ENCODE peak calls at places on chromosomes 5 and 9, in five cellular contexts. One of them, this sample, is unnamed.

GRCh38 chr9:112823257-112823656 is 67.4 kb downstream of the SLC46A2 start:
- DNase-seq in Peyer's patch: no peak
- DNase-seq in pancreas: no peak
- DNase-seq in GM23248: no peak
- DNase-seq in lower lobe of right lung: no peak
- DNase-seq in this sample: no peak

GRCh38 chr5:129670944-129671343 is 77.0 kb upstream of the MINAR2 start:
- DNase-seq in pancreas: no peak
- DNase-seq in GM23248: peak; percentile 14
- DNase-seq in Peyer's patch: no peak
- DNase-seq in lower lobe of right lung: no peak
- DNase-seq in this sample: no peak

GRCh38 chr5:42813533-42813932 is 1.8 kb upstream of the SELENOP start:
- DNase-seq in Peyer's patch: no peak
- DNase-seq in lower lobe of right lung: no peak
- DNase-seq in GM23248: no peak
- DNase-seq in pancreas: no peak
- DNase-seq in this sample: no peak

GRCh38 chr5:96509721-96510383 is 76.8 kb upstream of the PCSK1 start:
- DNase-seq in pancreas: no peak
- DNase-seq in GM23248: peak; percentile 94
- DNase-seq in Peyer's patch: no peak
- DNase-seq in lower lobe of right lung: no peak
- DNase-seq in this sample: no peak

GRCh38 chr5:179749857-179750508 is 17.4 kb downstream of the MAML1 start:
- DNase-seq in Peyer's patch: peak; percentile 37
- DNase-seq in pancreas: peak; percentile 26
- DNase-seq in lower lobe of right lung: peak; percentile 17
- DNase-seq in GM23248: no peak
- DNase-seq in this sample: peak; percentile 25

GRCh38 chr5:176608142-176608705 is 1.7 kb downstream of the GPRIN1 start:
- DNase-seq in GM23248: no peak
- DNase-seq in lower lobe of right lung: no peak
- DNase-seq in Peyer's patch: no peak
- DNase-seq in pancreas: no peak
- DNase-seq in this sample: no peak

GRCh38 chr9:16202913-16203734 is 650.3 kb downstream of the CCDC171 start:
- DNase-seq in Peyer's patch: no peak
- DNase-seq in lower lobe of right lung: no peak
- DNase-seq in GM23248: peak; percentile 88
- DNase-seq in pancreas: no peak
- DNase-seq in this sample: no peak

GRCh38 chr5:92800360-92800759 is 780.7 kb downstream of the NR2F1-AS1 start:
- DNase-seq in Peyer's patch: no peak
- DNase-seq in lower lobe of right lung: no peak
- DNase-seq in GM23248: no peak
- DNase-seq in pancreas: no peak
- DNase-seq in this sample: no peak

GRCh38 chr9:20315672-20316071 is 306.6 kb downstream of the MLLT3 start:
- DNase-seq in Peyer's patch: no peak
- DNase-seq in GM23248: peak; percentile 87
- DNase-seq in lower lobe of right lung: no peak
- DNase-seq in pancreas: no peak
- DNase-seq in this sample: no peak

GRCh38 chr5:110751902-110752762 is 13.3 kb downstream of the SLC25A46 start:
- DNase-seq in lower lobe of right lung: no peak
- DNase-seq in pancreas: no peak
- DNase-seq in GM23248: no peak
- DNase-seq in Peyer's patch: no peak
- DNase-seq in this sample: no peak

GRCh38 chr5:9594913-9595312 is 35.2 kb downstream of the TAS2R1 start:
- DNase-seq in Peyer's patch: no peak
- DNase-seq in pancreas: no peak
- DNase-seq in lower lobe of right lung: no peak
- DNase-seq in GM23248: no peak
- DNase-seq in this sample: no peak

GRCh38 chr5:1477341-1477740 is 32.1 kb upstream of the SLC6A3 start:
- DNase-seq in lower lobe of right lung: peak; percentile 85
- DNase-seq in pancreas: peak; percentile 50
- DNase-seq in Peyer's patch: peak; percentile 43
- DNase-seq in GM23248: no peak
- DNase-seq in this sample: peak; percentile 74

GRCh38 chr5:174837919-174838902 is 113.8 kb downstream of the MSX2 start:
- DNase-seq in lower lobe of right lung: no peak
- DNase-seq in GM23248: peak; percentile 94
- DNase-seq in pancreas: no peak
- DNase-seq in Peyer's patch: no peak
- DNase-seq in this sample: no peak

GRCh38 chr9:5688109-5688508 is 59.2 kb downstream of the RIC1 start:
- DNase-seq in Peyer's patch: no peak
- DNase-seq in pancreas: no peak
- DNase-seq in lower lobe of right lung: no peak
- DNase-seq in GM23248: no peak
- DNase-seq in this sample: no peak

DNA sequence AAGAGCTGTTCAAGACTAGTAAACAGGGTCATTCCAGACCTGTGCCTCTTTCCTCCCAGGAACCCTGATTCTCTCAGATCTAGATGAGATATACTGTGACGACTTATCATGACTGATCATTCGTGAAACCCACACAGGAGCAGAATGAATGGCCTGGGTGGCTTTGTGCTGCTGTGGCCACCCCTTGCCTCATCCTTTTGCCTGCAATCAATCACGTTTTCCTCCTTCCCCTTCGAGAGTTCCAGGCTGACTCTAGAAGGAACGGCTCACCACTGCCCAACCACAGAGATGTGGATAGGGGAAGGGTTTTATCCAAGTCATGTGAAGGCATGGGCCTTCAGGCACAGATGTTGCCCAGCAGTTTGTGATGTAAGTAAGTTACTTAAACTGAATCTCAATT is 5.8 kb downstream of the ANXA6 start:
- DNase-seq in Peyer's patch: no peak
- DNase-seq in pancreas: no peak
- DNase-seq in lower lobe of right lung: peak; percentile 71
- DNase-seq in GM23248: peak; percentile 61
- DNase-seq in this sample: no peak
- H3K4me1 ChIP-seq in Peyer's patch: peaks cover 31% of the 10 kb centered on the region
- H3K4me1 ChIP-seq in pancreas: no peaks in the 10 kb centered on the region
- H3K4me1 ChIP-seq in lower lobe of right lung: peaks cover 79% of the 10 kb centered on the region
- H3K4me1 ChIP-seq in GM23248: peaks cover 46% of the 10 kb centered on the region
- H3K4me1 ChIP-seq in this sample: peaks cover 69% of the 10 kb centered on the region

DNA sequence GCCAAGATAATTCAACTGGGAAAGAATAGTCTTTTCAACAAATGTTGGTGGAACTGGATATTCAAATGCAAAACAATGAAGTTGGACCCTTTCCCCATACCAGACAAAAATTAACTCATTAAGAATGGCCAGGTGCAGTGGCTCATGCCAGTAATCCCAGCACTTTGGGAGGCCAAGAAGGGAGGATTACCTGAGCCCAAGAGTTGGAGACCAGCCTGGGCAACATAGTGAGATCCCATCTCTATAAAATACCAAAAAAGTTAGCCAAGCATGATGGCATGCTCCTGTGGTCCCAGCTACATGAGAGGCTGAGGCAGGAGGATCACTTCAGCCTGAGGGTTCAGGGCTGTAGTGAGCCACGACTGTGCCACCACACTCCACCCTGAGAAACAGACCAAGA is 24.2 kb downstream of the SERINC5 start:
- DNase-seq in lower lobe of right lung: no peak
- DNase-seq in Peyer's patch: no peak
- DNase-seq in pancreas: no peak
- DNase-seq in GM23248: no peak
- DNase-seq in this sample: no peak
- H3K4me1 ChIP-seq in lower lobe of right lung: peaks cover 6% of the 10 kb centered on the region
- H3K4me1 ChIP-seq in Peyer's patch: no peaks in the 10 kb centered on the region
- H3K4me1 ChIP-seq in pancreas: peaks cover 14% of the 10 kb centered on the region
- H3K4me1 ChIP-seq in GM23248: peaks cover 9% of the 10 kb centered on the region
- H3K4me1 ChIP-seq in this sample: peaks cover 14% of the 10 kb centered on the region

GRCh38 chr5:35853652-35854051 is 3.0 kb upstream of the IL7R start:
- DNase-seq in Peyer's patch: no peak
- DNase-seq in lower lobe of right lung: peak; percentile 72
- DNase-seq in pancreas: no peak
- DNase-seq in GM23248: no peak
- DNase-seq in this sample: no peak
- H3K4me1 ChIP-seq in Peyer's patch: no peaks in the 10 kb centered on the region
- H3K4me1 ChIP-seq in lower lobe of right lung: peaks cover 29% of the 10 kb centered on the region
- H3K4me1 ChIP-seq in pancreas: no peaks in the 10 kb centered on the region
- H3K4me1 ChIP-seq in GM23248: peaks cover 47% of the 10 kb centered on the region
- H3K4me1 ChIP-seq in this sample: peaks cover 3% of the 10 kb centered on the region

GRCh38 chr9:75167281-75167680 is 79.0 kb downstream of the OSTF1 start:
- DNase-seq in lower lobe of right lung: no peak
- DNase-seq in GM23248: no peak
- DNase-seq in Peyer's patch: no peak
- DNase-seq in pancreas: no peak
- DNase-seq in this sample: no peak
- H3K4me1 ChIP-seq in lower lobe of right lung: no peaks in the 10 kb centered on the region
- H3K4me1 ChIP-seq in GM23248: peaks cover 12% of the 10 kb centered on the region
- H3K4me1 ChIP-seq in Peyer's patch: no peaks in the 10 kb centered on the region
- H3K4me1 ChIP-seq in pancreas: no peaks in the 10 kb centered on the region
- H3K4me1 ChIP-seq in this sample: peaks cover 2% of the 10 kb centered on the region